ENCODE peak calls at places on chromosomes 6 and 20, in seven cellular contexts. One of them, this sample, is unnamed.

GRCh38 chr6:2560140-2560818 is 190.4 kb downstream of the MYLK4 start:
- DNase-seq in GM12878: no peak
- DNase-seq in stomach: no peak
- DNase-seq in transverse colon: no peak
- DNase-seq in upper lobe of left lung: no peak
- DNase-seq in sigmoid colon: no peak
- DNase-seq in H1: no peak
- DNase-seq in this sample: no peak

GRCh38 chr20:47320990-47321805 is 35.3 kb downstream of the ZMYND8 start:
- DNase-seq in sigmoid colon: no peak
- DNase-seq in stomach: peak; percentile 41
- DNase-seq in upper lobe of left lung: no peak
- DNase-seq in GM12878: no peak
- DNase-seq in H1: no peak
- DNase-seq in transverse colon: peak; percentile 45
- DNase-seq in this sample: no peak

GRCh38 chr20:1959156-1959555 is 34.7 kb downstream of the PDYN start:
- DNase-seq in stomach: no peak
- DNase-seq in GM12878: no peak
- DNase-seq in transverse colon: no peak
- DNase-seq in upper lobe of left lung: no peak
- DNase-seq in H1: no peak
- DNase-seq in sigmoid colon: no peak
- DNase-seq in this sample: no peak

GRCh38 chr6:3341467-3341866 is 82.7 kb downstream of the PSMG4 start:
- DNase-seq in H1: no peak
- DNase-seq in GM12878: no peak
- DNase-seq in stomach: no peak
- DNase-seq in transverse colon: no peak
- DNase-seq in sigmoid colon: peak; percentile 74
- DNase-seq in upper lobe of left lung: no peak
- DNase-seq in this sample: no peak

GRCh38 chr6:47275640-47276039 is 34.1 kb downstream of the TNFRSF21 start:
- DNase-seq in sigmoid colon: no peak
- DNase-seq in GM12878: no peak
- DNase-seq in transverse colon: no peak
- DNase-seq in H1: no peak
- DNase-seq in stomach: no peak
- DNase-seq in upper lobe of left lung: no peak
- DNase-seq in this sample: no peak

GRCh38 chr6:165876568-165876967 is 213.5 kb upstream of the PDE10A start:
- DNase-seq in stomach: no peak
- DNase-seq in sigmoid colon: peak; percentile 95
- DNase-seq in GM12878: no peak
- DNase-seq in H1: no peak
- DNase-seq in upper lobe of left lung: no peak
- DNase-seq in transverse colon: peak; percentile 50
- DNase-seq in this sample: peak; percentile 92

GRCh38 chr6:35970181-35970580 is 49.3 kb upstream of the SRPK1 start:
- DNase-seq in transverse colon: no peak
- DNase-seq in H1: no peak
- DNase-seq in stomach: no peak
- DNase-seq in upper lobe of left lung: no peak
- DNase-seq in sigmoid colon: no peak
- DNase-seq in GM12878: no peak
- DNase-seq in this sample: no peak

GRCh38 chr20:25035924-25036323 is 22.0 kb downstream of the ACSS1 start:
- DNase-seq in stomach: no peak
- DNase-seq in GM12878: no peak
- DNase-seq in sigmoid colon: no peak
- DNase-seq in transverse colon: no peak
- DNase-seq in upper lobe of left lung: no peak
- DNase-seq in H1: no peak
- DNase-seq in this sample: no peak

GRCh38 chr6:84791233-84791632 is 26.8 kb upstream of the TBX18 start:
- DNase-seq in transverse colon: no peak
- DNase-seq in GM12878: no peak
- DNase-seq in upper lobe of left lung: no peak
- DNase-seq in stomach: no peak
- DNase-seq in sigmoid colon: no peak
- DNase-seq in H1: no peak
- DNase-seq in this sample: no peak

GRCh38 chr6:40251609-40252008 is 317.3 kb upstream of the MOCS1 start:
- DNase-seq in transverse colon: peak; percentile 8
- DNase-seq in GM12878: peak; percentile 63
- DNase-seq in H1: no peak
- DNase-seq in upper lobe of left lung: no peak
- DNase-seq in stomach: no peak
- DNase-seq in sigmoid colon: no peak
- DNase-seq in this sample: no peak

GRCh38 chr6:82015043-82015442 is 232.5 kb downstream of the IBTK start:
- DNase-seq in transverse colon: no peak
- DNase-seq in sigmoid colon: no peak
- DNase-seq in upper lobe of left lung: no peak
- DNase-seq in GM12878: no peak
- DNase-seq in H1: no peak
- DNase-seq in stomach: no peak
- DNase-seq in this sample: no peak

GRCh38 chr20:2285193-2285592 is 10.6 kb upstream of the TGM3 start:
- DNase-seq in GM12878: no peak
- DNase-seq in sigmoid colon: no peak
- DNase-seq in upper lobe of left lung: no peak
- DNase-seq in H1: no peak
- DNase-seq in transverse colon: no peak
- DNase-seq in stomach: no peak
- DNase-seq in this sample: no peak

GRCh38 chr6:36599791-36600209 is 5.6 kb downstream of the SRSF3 start:
- DNase-seq in GM12878: no peak
- DNase-seq in H1: no peak
- DNase-seq in transverse colon: no peak
- DNase-seq in stomach: peak; percentile 63
- DNase-seq in sigmoid colon: peak; percentile 71
- DNase-seq in upper lobe of left lung: no peak
- DNase-seq in this sample: no peak

GRCh38 chr6:126787635-126788034 is 330.8 kb upstream of the RSPO3 start:
- DNase-seq in H1: no peak
- DNase-seq in GM12878: no peak
- DNase-seq in sigmoid colon: no peak
- DNase-seq in stomach: no peak
- DNase-seq in upper lobe of left lung: no peak
- DNase-seq in transverse colon: no peak
- DNase-seq in this sample: no peak

GRCh38 chr6:45272626-45273025 is 55.5 kb upstream of the RUNX2 start:
- DNase-seq in sigmoid colon: no peak
- DNase-seq in stomach: no peak
- DNase-seq in transverse colon: no peak
- DNase-seq in H1: no peak
- DNase-seq in upper lobe of left lung: no peak
- DNase-seq in GM12878: no peak
- DNase-seq in this sample: no peak

GRCh38 chr20:37846573-37846972 is 56.4 kb upstream of the VSTM2L start:
- DNase-seq in upper lobe of left lung: no peak
- DNase-seq in stomach: no peak
- DNase-seq in H1: no peak
- DNase-seq in transverse colon: no peak
- DNase-seq in GM12878: no peak
- DNase-seq in sigmoid colon: no peak
- DNase-seq in this sample: no peak

GRCh38 chr6:13708679-13709261 is 2.9 kb downstream of the RANBP9 start:
- DNase-seq in H1: no peak
- DNase-seq in upper lobe of left lung: no peak
- DNase-seq in GM12878: no peak
- DNase-seq in sigmoid colon: no peak
- DNase-seq in transverse colon: no peak
- DNase-seq in stomach: no peak
- DNase-seq in this sample: no peak

GRCh38 chr6:85129881-85130280 is 320.0 kb upstream of the NT5E start:
- DNase-seq in sigmoid colon: no peak
- DNase-seq in stomach: no peak
- DNase-seq in H1: no peak
- DNase-seq in upper lobe of left lung: no peak
- DNase-seq in GM12878: no peak
- DNase-seq in transverse colon: no peak
- DNase-seq in this sample: no peak

GRCh38 chr20:14344746-14345145 is 7.3 kb upstream of the FLRT3 start:
- DNase-seq in GM12878: no peak
- DNase-seq in transverse colon: no peak
- DNase-seq in H1: no peak
- DNase-seq in upper lobe of left lung: no peak
- DNase-seq in stomach: no peak
- DNase-seq in sigmoid colon: no peak
- DNase-seq in this sample: no peak

GRCh38 chr6:127118505-127119360 is at the start of gene RSPO3:
- DNase-seq in GM12878: no peak
- DNase-seq in upper lobe of left lung: peak; percentile 89
- DNase-seq in sigmoid colon: peak; percentile 73
- DNase-seq in H1: no peak
- DNase-seq in transverse colon: peak; percentile 11
- DNase-seq in stomach: peak; percentile 25
- DNase-seq in this sample: no peak

GRCh38 chr20:17617212-17617867 is 47.5 kb downstream of the DSTN start:
- DNase-seq in GM12878: no peak
- DNase-seq in upper lobe of left lung: no peak
- DNase-seq in sigmoid colon: peak; percentile 87
- DNase-seq in stomach: peak; percentile 65
- DNase-seq in H1: no peak
- DNase-seq in transverse colon: peak; percentile 49
- DNase-seq in this sample: no peak

GRCh38 chr6:43983632-43984031 is 143.6 kb downstream of the MRPL14 start:
- DNase-seq in stomach: no peak
- DNase-seq in H1: no peak
- DNase-seq in GM12878: no peak
- DNase-seq in transverse colon: no peak
- DNase-seq in upper lobe of left lung: no peak
- DNase-seq in sigmoid colon: peak; percentile 18
- DNase-seq in this sample: no peak

GRCh38 chr6:5541751-5542432 is 280.6 kb downstream of the FARS2 start:
- DNase-seq in transverse colon: no peak
- DNase-seq in H1: peak; percentile 38
- DNase-seq in stomach: no peak
- DNase-seq in upper lobe of left lung: no peak
- DNase-seq in sigmoid colon: no peak
- DNase-seq in GM12878: no peak
- DNase-seq in this sample: no peak

GRCh38 chr20:41123636-41124035 is 13.7 kb upstream of the PLCG1 start:
- DNase-seq in transverse colon: no peak
- DNase-seq in GM12878: no peak
- DNase-seq in sigmoid colon: no peak
- DNase-seq in upper lobe of left lung: no peak
- DNase-seq in stomach: no peak
- DNase-seq in H1: no peak
- DNase-seq in this sample: no peak

GRCh38 chr6:139342957-139343750 is 31.3 kb downstream of the CITED2 start:
- DNase-seq in GM12878: no peak
- DNase-seq in upper lobe of left lung: no peak
- DNase-seq in transverse colon: no peak
- DNase-seq in H1: no peak
- DNase-seq in sigmoid colon: no peak
- DNase-seq in stomach: no peak
- DNase-seq in this sample: no peak

GRCh38 chr20:3808141-3808479 is 12.0 kb downstream of the CDC25B start:
- DNase-seq in sigmoid colon: peak; percentile 96
- DNase-seq in upper lobe of left lung: peak; percentile 44
- DNase-seq in transverse colon: peak; percentile 89
- DNase-seq in stomach: peak; percentile 91
- DNase-seq in GM12878: no peak
- DNase-seq in H1: no peak
- DNase-seq in this sample: peak; percentile 95

GRCh38 chr20:24870876-24871275 is 78.2 kb upstream of the CST7 start:
- DNase-seq in H1: no peak
- DNase-seq in stomach: no peak
- DNase-seq in GM12878: no peak
- DNase-seq in transverse colon: no peak
- DNase-seq in upper lobe of left lung: peak; percentile 52
- DNase-seq in sigmoid colon: peak; percentile 41
- DNase-seq in this sample: peak; percentile 70

GRCh38 chr6:134632034-134632433 is 314.1 kb upstream of the SGK1 start:
- DNase-seq in upper lobe of left lung: no peak
- DNase-seq in H1: no peak
- DNase-seq in transverse colon: no peak
- DNase-seq in sigmoid colon: no peak
- DNase-seq in GM12878: no peak
- DNase-seq in stomach: no peak
- DNase-seq in this sample: no peak

GRCh38 chr6:154499854-154500589 is 10.5 kb downstream of the CNKSR3 start:
- DNase-seq in sigmoid colon: no peak
- DNase-seq in stomach: no peak
- DNase-seq in upper lobe of left lung: no peak
- DNase-seq in transverse colon: no peak
- DNase-seq in GM12878: no peak
- DNase-seq in H1: no peak
- DNase-seq in this sample: no peak

GRCh38 chr6:37607949-37608348 is 89.7 kb downstream of the MDGA1 start:
- DNase-seq in stomach: no peak
- DNase-seq in upper lobe of left lung: no peak
- DNase-seq in H1: no peak
- DNase-seq in transverse colon: no peak
- DNase-seq in sigmoid colon: no peak
- DNase-seq in GM12878: no peak
- DNase-seq in this sample: no peak

GRCh38 chr6:65819152-65819551 is 112.1 kb upstream of the EYS start:
- DNase-seq in stomach: no peak
- DNase-seq in transverse colon: no peak
- DNase-seq in H1: no peak
- DNase-seq in sigmoid colon: no peak
- DNase-seq in GM12878: no peak
- DNase-seq in upper lobe of left lung: no peak
- DNase-seq in this sample: no peak
- TF ChIP-seq EP300 in stomach: no peak
- TF ChIP-seq EP300 in transverse colon: no peak
- TF ChIP-seq EP300 in H1: no peak
- TF ChIP-seq EP300 in sigmoid colon: no peak
- TF ChIP-seq EP300 in GM12878: no peak
- TF ChIP-seq EP300 in upper lobe of left lung: no peak
- TF ChIP-seq EP300 in this sample: no peak

GRCh38 chr20:51767018-51767866 is 948 bp downstream of the ATP9A start:
- DNase-seq in GM12878: no peak
- DNase-seq in H1: peak; percentile 67
- DNase-seq in sigmoid colon: peak; percentile 85
- DNase-seq in stomach: peak; percentile 92
- DNase-seq in transverse colon: peak; percentile 93
- DNase-seq in upper lobe of left lung: peak; percentile 94
- DNase-seq in this sample: no peak
- TF ChIP-seq POLR2AphosphoS5 in GM12878: no peak
- TF ChIP-seq POLR2AphosphoS5 in H1: peak; percentile 34
- TF ChIP-seq POLR2AphosphoS5 in sigmoid colon: no peak
- TF ChIP-seq POLR2AphosphoS5 in stomach: peak; percentile 47
- TF ChIP-seq POLR2AphosphoS5 in transverse colon: peak; percentile 50
- TF ChIP-seq POLR2AphosphoS5 in upper lobe of left lung: no peak
- TF ChIP-seq POLR2AphosphoS5 in this sample: no peak

GRCh38 chr6:169397684-169398083 is 144.0 kb upstream of the THBS2 start:
- DNase-seq in stomach: no peak
- DNase-seq in upper lobe of left lung: no peak
- DNase-seq in sigmoid colon: no peak
- DNase-seq in H1: no peak
- DNase-seq in transverse colon: no peak
- DNase-seq in GM12878: no peak
- DNase-seq in this sample: no peak
- TF ChIP-seq EP300 in stomach: no peak
- TF ChIP-seq EP300 in upper lobe of left lung: no peak
- TF ChIP-seq EP300 in sigmoid colon: no peak
- TF ChIP-seq EP300 in H1: no peak
- TF ChIP-seq EP300 in transverse colon: no peak
- TF ChIP-seq EP300 in GM12878: no peak
- TF ChIP-seq EP300 in this sample: no peak

GRCh38 chr6:14728396-14729024 is 517.4 kb upstream of the JARID2 start:
- DNase-seq in H1: no peak
- DNase-seq in upper lobe of left lung: no peak
- DNase-seq in sigmoid colon: peak; percentile 85
- DNase-seq in stomach: no peak
- DNase-seq in GM12878: no peak
- DNase-seq in transverse colon: peak; percentile 38
- DNase-seq in this sample: no peak
- TF ChIP-seq POLR2AphosphoS5 in H1: no peak
- TF ChIP-seq POLR2AphosphoS5 in upper lobe of left lung: peak; percentile 40
- TF ChIP-seq POLR2AphosphoS5 in sigmoid colon: no peak
- TF ChIP-seq POLR2AphosphoS5 in stomach: no peak
- TF ChIP-seq POLR2AphosphoS5 in GM12878: no peak
- TF ChIP-seq POLR2AphosphoS5 in transverse colon: no peak
- TF ChIP-seq POLR2AphosphoS5 in this sample: peak; percentile 10

This sample was measured in esophagus muscularis mucosa.